ENCODE peak calls at places on chromosomes 3 and 15, in nine cellular contexts. X is HCT116, C is endothelial cell of umbilical vein, S is A549, N is NB4, V is SK-N-SH, G is K562, E is HepG2, T is GM12878. Z is an unnamed sample.

GRCh38 chr3:29412117-29412516 is 131.2 kb downstream of the RBMS3 start:
- DNase-seq in X (no peak), C (no peak), S (no peak), N (no peak), V (no peak), G (no peak), E (no peak), T (peak), Z (no peak)

GRCh38 chr3:56355570-56356185 is 112.6 kb downstream of the ERC2 start:
- DNase-seq in X (no peak), C (peak), S (no peak), N (peak), V (no peak), G (no peak), E (peak), T (no peak), Z (no peak)

GRCh38 chr3:77134801-77135200 is 94.9 kb downstream of the ROBO2 start:
- DNase-seq in X (no peak), C (no peak), S (no peak), N (no peak), V (no peak), G (no peak), E (no peak), T (no peak), Z (no peak)

GRCh38 chr3:179452166-179452544 is 885 bp upstream of the GNB4 start:
- DNase-seq in X (no peak), C (peak), S (no peak), N (no peak), V (no peak), G (peak), E (no peak), T (no peak), Z (no peak)

GRCh38 chr3:158105710-158106438 is at the start of gene SHOX2:
- DNase-seq in X (no peak), C (no peak), S (peak), N (peak), V (no peak), G (peak), E (no peak), T (no peak), Z (peak)

GRCh38 chr3:150763841-150764483 is 993 bp upstream of the SIAH2 start:
- DNase-seq in X (peak), C (no peak), S (peak), N (peak), V (peak), G (peak), E (peak), T (no peak), Z (peak)

GRCh38 chr3:124783696-124784095 is 53.4 kb downstream of the UMPS start:
- DNase-seq in X (no peak), C (no peak), S (no peak), N (no peak), V (no peak), G (no peak), E (no peak), T (no peak), Z (no peak)

GRCh38 chr3:7707192-7707591 is 794.4 kb upstream of the LMCD1 start:
- DNase-seq in X (no peak), C (peak), S (no peak), N (no peak), V (no peak), G (no peak), E (no peak), T (no peak), Z (no peak)

GRCh38 chr15:45729146-45729545 is 94.3 kb downstream of the SQOR start:
- DNase-seq in X (no peak), C (no peak), S (no peak), N (no peak), V (no peak), G (no peak), E (no peak), T (no peak), Z (no peak)

GRCh38 chr15:73700041-73700842 is 16.1 kb downstream of the CD276 start:
- DNase-seq in X (peak), C (peak), S (peak), N (peak), V (peak), G (peak), E (peak), T (peak), Z (peak)
- TF ChIP-seq MAX in X (no peak), C (no peak), S (no peak), N (no peak), V (no peak), G (no peak), E (no peak), T (no peak), Z (no peak)

DNA sequence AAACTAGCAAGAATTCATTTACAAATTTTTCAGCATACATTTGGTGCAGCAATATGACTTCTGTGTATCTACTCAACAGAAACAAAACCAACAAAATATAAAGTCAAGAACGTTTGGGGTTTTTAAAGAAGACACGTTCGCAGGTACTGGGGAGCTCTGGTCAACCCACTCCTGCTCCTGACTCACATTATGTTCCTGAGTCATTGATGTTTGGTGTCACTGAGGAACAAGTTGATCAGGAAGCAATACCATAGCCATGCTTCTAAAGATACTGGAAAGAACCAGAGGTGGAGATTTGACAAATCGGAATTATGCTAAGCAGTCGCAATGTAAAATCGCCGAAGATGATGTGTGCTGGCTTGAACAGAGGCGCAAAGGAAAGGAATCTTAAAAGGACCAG is 22.0 kb downstream of the SLC4A7 start:
- DNase-seq in X (no peak), C (no peak), S (no peak), N (no peak), V (no peak), G (no peak), E (no peak), T (no peak), Z (no peak)
- TF ChIP-seq MAX in X (no peak), C (no peak), S (no peak), N (no peak), V (no peak), G (no peak), E (no peak), T (no peak), Z (no peak)

GRCh38 chr15:52113708-52114107 is 1.1 kb upstream of the BCL2L10 start:
- DNase-seq in X (no peak), C (no peak), S (no peak), N (no peak), V (no peak), G (no peak), E (no peak), T (no peak), Z (no peak)

GRCh38 chr15:52113246-52113645 is 671 bp upstream of the BCL2L10 start:
- DNase-seq in X (no peak), C (no peak), S (no peak), N (peak), V (no peak), G (no peak), E (no peak), T (no peak), Z (no peak)

GRCh38 chr15:52115598-52116427 is 3.2 kb upstream of the BCL2L10 start:
- DNase-seq in X (no peak), C (peak), S (no peak), N (peak), V (no peak), G (peak), E (peak), T (no peak), Z (no peak)

GRCh38 chr15:52114656-52115055 is 2.1 kb upstream of the BCL2L10 start:
- DNase-seq in X (no peak), C (peak), S (no peak), N (no peak), V (no peak), G (no peak), E (no peak), T (no peak), Z (no peak)

DNA sequence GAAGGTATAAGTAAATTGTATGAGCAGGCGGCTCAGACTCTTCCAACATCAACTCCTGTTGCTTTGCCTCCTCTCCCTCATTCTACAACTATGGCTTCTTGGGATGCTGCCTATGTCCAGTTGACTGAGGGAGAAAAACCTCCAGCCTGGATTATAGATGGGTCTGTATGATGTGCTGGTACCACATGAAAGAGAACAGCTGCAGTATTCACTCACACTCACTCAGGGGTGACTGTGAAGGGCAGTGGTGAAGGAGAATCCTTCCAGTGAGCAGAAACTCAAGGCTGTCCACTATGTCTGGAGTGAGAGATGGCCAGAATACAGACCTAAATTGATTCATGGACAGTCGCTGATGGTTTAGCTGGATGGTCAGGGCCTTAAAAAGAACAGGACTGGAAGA is 1.7 kb upstream of the BCL2L10 start:
- DNase-seq in X (no peak), C (no peak), S (no peak), N (no peak), V (no peak), G (no peak), E (no peak), T (no peak), Z (no peak)
- TF ChIP-seq MAX in X (no peak), C (no peak), S (no peak), N (no peak), V (no peak), G (no peak), E (no peak), T (no peak), Z (no peak)

DNA sequence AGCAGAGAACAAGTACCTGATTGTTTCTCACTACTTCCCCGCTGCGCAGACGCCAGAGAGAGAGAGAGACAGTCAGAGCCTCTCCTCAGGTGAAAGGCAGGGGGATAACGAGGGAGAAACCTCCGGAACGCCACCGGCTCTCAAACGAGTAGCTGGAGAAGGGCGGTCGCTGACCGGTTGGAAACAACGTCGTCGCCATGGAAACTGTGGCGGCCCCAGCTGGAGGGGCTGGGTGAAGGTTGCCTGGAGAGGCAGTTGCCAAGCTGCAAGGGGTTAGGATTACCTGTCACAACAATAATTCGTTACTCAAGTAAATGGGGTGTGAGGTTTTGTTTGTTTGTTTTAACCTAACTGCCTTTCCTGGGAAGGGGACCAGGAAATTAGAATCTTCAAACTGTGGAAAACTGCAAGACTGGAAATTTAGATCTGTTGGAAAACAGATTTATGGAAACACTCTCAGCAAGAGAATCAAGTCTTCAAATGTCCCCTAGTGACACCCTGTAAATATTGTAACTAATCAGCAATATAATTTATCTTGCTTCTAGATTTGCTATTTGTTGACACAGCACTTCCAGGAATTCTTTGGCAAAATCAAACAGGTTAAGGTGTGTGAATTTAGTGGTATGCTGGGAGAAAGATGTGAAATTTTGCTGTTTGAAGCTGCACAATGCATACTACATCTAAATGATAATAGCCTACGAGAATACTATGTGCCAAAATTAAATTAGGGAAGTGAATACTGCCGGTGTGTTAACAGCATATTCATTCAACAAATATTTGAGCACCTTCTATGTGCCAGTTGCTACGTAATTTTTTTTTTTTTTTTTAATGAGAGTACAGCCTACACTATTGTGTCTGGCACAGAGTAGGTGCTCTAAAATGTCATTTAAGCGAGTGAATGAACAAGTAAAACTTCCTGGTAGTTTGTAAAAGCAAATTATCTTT is at the start of gene DNAH12:
- DNase-seq in X (no peak), C (peak), S (peak), N (no peak), V (peak), G (peak), E (peak), T (no peak), Z (peak)
- TF ChIP-seq MAX in X (no peak), C (no peak), S (no peak), N (no peak), V (no peak), G (no peak), E (no peak), T (no peak), Z (no peak)

GRCh38 chr3:185402561-185402960 is 39.6 kb downstream of the MAP3K13 start:
- DNase-seq in X (no peak), C (no peak), S (no peak), N (no peak), V (peak), G (no peak), E (no peak), T (no peak), Z (no peak)
- TF ChIP-seq MAX in X (no peak), C (no peak), S (no peak), N (no peak), V (no peak), G (no peak), E (no peak), T (no peak), Z (no peak)

Z was measured in WTC11.